ENCODE peak calls at places on chromosome 15, in ten cellular contexts. K is NCI-H2081; W is adrenal gland; H is Right ventricle myocardium superior; U is PC-3; P is stimulated activated CD4-positive, alpha-beta T cell treated with anti-CD3 and anti-CD28 coated beads, Interleukin-15, amount 100 ng/mL, for 24 hours; L is activated CD4-positive, alpha-beta T cell treated with anti-CD3 and anti-CD28 coated beads, Interleukin-2, amount 50 U/mL, for 1 hour; F is activated gamma-delta T cell treated with Interleukin-2 at 50 U/mL for 16 hours; Z is fibroblast of lung; A is MCF 10A. G is an unnamed sample.

GRCh38 chr15:100001405-100001804 is 268.2 kb upstream of the LYSMD4 start:
- DNase-seq in K (no peak), W (no peak), H (no peak), U (no peak), P (peak), L (no peak), F (no peak), Z (no peak), A (no peak), G (no peak)

GRCh38 chr15:25800761-25801515 is 62.2 kb downstream of the ATP10A start:
- DNase-seq in K (no peak), W (no peak), H (no peak), U (no peak), P (no peak), L (no peak), F (no peak), Z (no peak), A (no peak), G (no peak)

GRCh38 chr15:75640483-75641175 is 605 bp upstream of the IMP3 start:
- DNase-seq in K (peak), W (no peak), H (peak), U (peak), P (peak), L (peak), F (peak), Z (peak), A (peak), G (no peak)

GRCh38 chr15:33031324-33031736 is 163.2 kb downstream of the FMN1 start:
- DNase-seq in K (peak), W (no peak), H (no peak), U (peak), P (no peak), L (no peak), F (no peak), Z (peak), A (peak), G (no peak)

GRCh38 chr15:67574981-67575632 is 32.6 kb downstream of the MAP2K5 start:
- DNase-seq in K (no peak), W (no peak), H (no peak), U (no peak), P (no peak), L (no peak), F (no peak), Z (no peak), A (no peak), G (no peak)

GRCh38 chr15:80059786-80060489 is 462 bp downstream of the ZFAND6 start:
- DNase-seq in K (peak), W (no peak), H (no peak), U (peak), P (peak), L (no peak), F (no peak), Z (no peak), A (peak), G (no peak)

GRCh38 chr15:42688301-42688700 is 48.6 kb downstream of the CDAN1 start:
- DNase-seq in K (no peak), W (no peak), H (no peak), U (no peak), P (no peak), L (no peak), F (no peak), Z (no peak), A (peak), G (no peak)

GRCh38 chr15:57345584-57345983 is 30.7 kb upstream of the CGNL1 start:
- DNase-seq in K (no peak), W (no peak), H (no peak), U (peak), P (no peak), L (no peak), F (no peak), Z (no peak), A (no peak), G (no peak)

GRCh38 chr15:72339777-72340177 is 19.8 kb upstream of the CELF6 start:
- DNase-seq in K (no peak), W (no peak), H (no peak), U (peak), P (no peak), L (no peak), F (no peak), Z (peak), A (peak), G (peak)

GRCh38 chr15:51161491-51162260 is 67.0 kb upstream of the TNFAIP8L3 start:
- DNase-seq in K (no peak), W (no peak), H (no peak), U (no peak), P (no peak), L (no peak), F (no peak), Z (no peak), A (no peak), G (no peak)

GRCh38 chr15:75001310-75001709 is 5.9 kb downstream of the SCAMP5 start:
- DNase-seq in K (no peak), W (no peak), H (no peak), U (no peak), P (no peak), L (no peak), F (no peak), Z (no peak), A (no peak), G (no peak)

GRCh38 chr15:29139072-29139471 is 130.6 kb downstream of the NSMCE3 start:
- DNase-seq in K (no peak), W (no peak), H (peak), U (no peak), P (no peak), L (no peak), F (no peak), Z (no peak), A (no peak), G (no peak)

GRCh38 chr15:70315431-70315830 is 217.7 kb upstream of the TLE3 start:
- DNase-seq in K (no peak), W (no peak), H (no peak), U (no peak), P (no peak), L (no peak), F (no peak), Z (no peak), A (no peak), G (no peak)

GRCh38 chr15:28169361-28169760 is 70.2 kb upstream of the OCA2 start:
- DNase-seq in K (no peak), W (no peak), H (no peak), U (no peak), P (no peak), L (no peak), F (no peak), Z (no peak), A (no peak), G (no peak)

GRCh38 chr15:66692808-66693596 is 9.0 kb upstream of the SMAD6 start:
- DNase-seq in K (no peak), W (no peak), H (no peak), U (no peak), P (no peak), L (no peak), F (no peak), Z (no peak), A (no peak), G (no peak)

GRCh38 chr15:93029613-93030429 is 59.2 kb downstream of the RGMA start:
- DNase-seq in K (no peak), W (peak), H (no peak), U (peak), P (no peak), L (no peak), F (no peak), Z (peak), A (peak), G (no peak)

GRCh38 chr15:39770748-39771689 is 11.6 kb downstream of the FSIP1 start:
- DNase-seq in K (no peak), W (no peak), H (no peak), U (no peak), P (no peak), L (no peak), F (no peak), Z (peak), A (no peak), G (no peak)

GRCh38 chr15:35838422-35839150 is 292.6 kb upstream of the DPH6 start:
- DNase-seq in K (no peak), W (no peak), H (no peak), U (no peak), P (no peak), L (no peak), F (no peak), Z (no peak), A (no peak), G (no peak)

GRCh38 chr15:97177135-97177704 is 783.3 kb upstream of the ARRDC4 start:
- DNase-seq in K (no peak), W (no peak), H (no peak), U (no peak), P (no peak), L (no peak), F (no peak), Z (no peak), A (no peak), G (no peak)

GRCh38 chr15:63718590-63719035 is 115.1 kb downstream of the HERC1 start:
- DNase-seq in K (no peak), W (no peak), H (no peak), U (peak), P (no peak), L (no peak), F (no peak), Z (peak), A (peak), G (peak)

GRCh38 chr15:89023311-89023961 is 64.8 kb upstream of the ABHD2 start:
- DNase-seq in K (no peak), W (no peak), H (no peak), U (no peak), P (no peak), L (no peak), F (no peak), Z (no peak), A (peak), G (no peak)

G was measured in non-pigmented ciliary epithelial cell.